ENCODE peak calls at places on chromosomes 12 and 14, in seven cellular contexts. E is CD8-positive, alpha-beta memory T cell; D is Peyer's patch; G is mesenchymal stem cell; U is effector memory CD4-positive, alpha-beta T cell; I is transverse colon; V is small intestine. S is an unnamed sample. For H3K4me1 and H3K9me3, the result is how much of the 10 kb centered on the place peaks cover.

GRCh38 chr12:5072326-5072725 is 28.6 kb downstream of the KCNA5 start:
- DNase-seq in I (no peak), V (no peak), D (no peak), G (no peak), U (no peak), E (no peak), S (no peak)

GRCh38 chr14:32802295-32802694 is 136.4 kb upstream of the NPAS3 start:
- DNase-seq in D (no peak), E (no peak), G (no peak), U (no peak), V (no peak), I (no peak), S (no peak)

GRCh38 chr12:96400631-96401060 is 407 bp upstream of the CDK17 start:
- DNase-seq in E (no peak), U (no peak), V (peak), D (no peak), I (no peak), G (peak), S (no peak)

GRCh38 chr14:21631084-21631483 is 3.7 kb downstream of the OR10G2 start:
- DNase-seq in V (no peak), E (no peak), G (no peak), D (no peak), U (no peak), I (no peak), S (no peak)

GRCh38 chr12:96219700-96220206 is 25.6 kb downstream of the ELK3 start:
- DNase-seq in I (no peak), U (no peak), V (no peak), E (no peak), D (no peak), G (peak), S (no peak)

GRCh38 chr14:33934043-33934750 is 16.7 kb downstream of the EGLN3 start:
- DNase-seq in E (no peak), I (no peak), D (no peak), V (no peak), G (no peak), U (no peak), S (no peak)

GRCh38 chr12:28137414-28137813 is 52.8 kb upstream of the CCDC91 start:
- DNase-seq in E (no peak), I (no peak), G (no peak), U (no peak), D (no peak), V (no peak), S (no peak)

GRCh38 chr12:81401241-81401640 is 323.4 kb downstream of the ACSS3 start:
- DNase-seq in V (no peak), I (no peak), U (no peak), G (no peak), E (no peak), D (no peak), S (no peak)

GRCh38 chr12:121424632-121424992 is 24.7 kb downstream of the RNF34 start:
- DNase-seq in I (no peak), V (no peak), G (no peak), E (no peak), U (no peak), D (no peak), S (no peak)

GRCh38 chr12:28033538-28033915 is 61.0 kb upstream of the PTHLH start:
- DNase-seq in I (no peak), D (no peak), G (peak), U (no peak), E (no peak), V (no peak), S (no peak)

GRCh38 chr14:90399541-90400444 is 3.0 kb downstream of the CALM1 start:
- DNase-seq in E (peak), D (peak), G (peak), V (peak), I (peak), U (peak), S (peak)

GRCh38 chr14:65361920-65362319 is 50.6 kb upstream of the FUT8 start:
- DNase-seq in U (no peak), I (no peak), V (no peak), E (no peak), D (no peak), G (peak), S (no peak)

GRCh38 chr14:73741876-73742519 is 27.8 kb upstream of the PNMA1 start:
- DNase-seq in E (peak), G (peak), D (no peak), U (no peak), V (no peak), I (no peak), S (peak)

GRCh38 chr12:14833952-14834351 is 9.4 kb downstream of the ART4 start:
- DNase-seq in I (no peak), D (no peak), U (no peak), V (no peak), E (no peak), G (peak), S (no peak)

GRCh38 chr14:79395061-79395460 is 816.2 kb downstream of the DIO2 start:
- DNase-seq in I (no peak), V (no peak), U (no peak), E (no peak), G (peak), D (no peak), S (no peak)

GRCh38 chr12:105705765-105706164 is 375.3 kb downstream of the C12orf75 start:
- DNase-seq in G (peak), U (no peak), V (peak), D (no peak), I (peak), E (no peak), S (no peak)

GRCh38 chr12:32896438-32897275 is at the start of gene PKP2:
- DNase-seq in D (no peak), E (no peak), V (peak), G (peak), U (no peak), I (peak), S (no peak)

GRCh38 chr12:130254476-130255276 is 83.0 kb upstream of the PIWIL1 start:
- DNase-seq in V (no peak), G (no peak), E (no peak), D (no peak), U (no peak), I (no peak), S (no peak)

GRCh38 chr12:52074006-52074405 is 4.2 kb downstream of the ATG101 start:
- DNase-seq in E (no peak), D (no peak), G (peak), I (no peak), U (no peak), V (no peak), S (no peak)

GRCh38 chr12:32970465-32971110 is 74.0 kb upstream of the PKP2 start:
- DNase-seq in E (no peak), I (no peak), G (no peak), U (no peak), D (no peak), V (no peak), S (no peak)

GRCh38 chr12:67559751-67560150 is 88.8 kb upstream of the DYRK2 start:
- DNase-seq in E (no peak), G (no peak), D (no peak), U (no peak), V (no peak), I (no peak), S (no peak)

DNA sequence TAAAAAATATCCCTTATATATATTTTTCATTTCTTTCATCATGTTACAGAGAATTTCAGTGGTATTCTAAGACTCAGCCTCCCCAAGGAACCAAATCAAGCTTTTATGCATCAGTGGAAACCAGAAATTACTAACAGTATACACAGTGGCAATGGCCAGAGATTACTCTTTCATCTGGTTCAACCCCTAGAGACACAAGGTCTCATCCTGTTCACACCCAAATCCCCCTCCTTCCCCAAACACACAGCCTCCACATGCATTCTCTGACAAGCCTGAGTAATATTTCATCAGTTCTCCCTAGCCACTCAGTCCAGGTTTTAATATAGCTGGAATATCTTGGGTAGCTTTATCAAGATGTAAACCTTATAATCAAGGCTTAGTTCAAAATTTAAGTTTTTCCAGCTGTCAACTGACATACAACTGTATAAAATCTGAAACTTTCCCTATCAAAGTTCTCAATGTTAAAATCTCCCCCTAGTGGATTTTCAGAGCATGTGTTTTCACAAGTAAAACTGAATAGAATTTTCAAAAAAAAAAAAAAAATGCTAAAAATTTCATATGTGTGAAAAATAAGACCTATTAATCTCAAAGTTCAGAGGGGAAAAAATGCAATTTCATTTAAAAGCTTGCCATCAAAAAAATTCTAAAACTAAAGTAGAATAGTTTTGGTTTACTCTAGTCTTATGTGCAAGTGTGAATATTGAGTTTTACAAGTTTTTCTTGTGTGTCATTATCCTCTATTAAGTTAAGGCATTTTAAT is 10.5 kb upstream of the SSTR1 start:
- DNase-seq in E (no peak), G (no peak), I (no peak), V (no peak), U (no peak), D (no peak), S (peak)
- H3K4me1 ChIP-seq in E (under half), G (under half), I (under half), V (under half), U (under half), D (under half), S (under half)

GRCh38 chr12:23954332-23954731 is 4.9 kb upstream of the SOX5 start:
- DNase-seq in G (peak), V (no peak), D (no peak), E (no peak), U (no peak), I (no peak), S (no peak)
- H3K27ac ChIP-seq in G (no peak), V (no peak), D (no peak), E (no peak), U (no peak), I (no peak), S (no peak)

GRCh38 chr14:20191396-20191795 is 700 bp downstream of the OR11G2 start:
- DNase-seq in U (no peak), E (no peak), G (no peak), D (no peak), V (no peak), I (no peak), S (no peak)
- H3K9me3 ChIP-seq in U (under half), E (under half), G (under half), D (under half), V (under half), I (under half), S (under half)

GRCh38 chr14:104139460-104140212 is 1.2 kb downstream of the KIF26A start:
- DNase-seq in U (no peak), D (no peak), G (no peak), V (no peak), I (no peak), E (peak), S (no peak)

GRCh38 chr14:104137297-104138097 is 890 bp upstream of the KIF26A start:
- DNase-seq in I (peak), U (peak), V (peak), D (peak), G (peak), E (peak), S (peak)

GRCh38 chr14:104138098-104138890 is at the start of gene KIF26A:
- DNase-seq in V (no peak), D (no peak), E (peak), U (no peak), I (peak), G (peak), S (no peak)

GRCh38 chr14:104140213-104140462 is 1.8 kb downstream of the KIF26A start:
- DNase-seq in E (peak), D (no peak), U (no peak), I (no peak), G (no peak), V (no peak), S (no peak)

GRCh38 chr14:104138891-104139459 is 588 bp downstream of the KIF26A start:
- DNase-seq in V (no peak), I (no peak), U (no peak), D (no peak), E (peak), G (peak), S (no peak)
- H3K4me1 ChIP-seq in V (under half), I (under half), U (under half), D (under half), E (under half), G (under half), S (under half)

GRCh38 chr12:114658002-114658441 is 26.0 kb downstream of the TBX3 start:
- DNase-seq in V (no peak), U (no peak), I (no peak), D (no peak), E (no peak), G (peak), S (no peak)
- H3K27ac ChIP-seq in V (no peak), U (no peak), I (no peak), D (no peak), E (no peak), G (no peak), S (no peak)

DNA sequence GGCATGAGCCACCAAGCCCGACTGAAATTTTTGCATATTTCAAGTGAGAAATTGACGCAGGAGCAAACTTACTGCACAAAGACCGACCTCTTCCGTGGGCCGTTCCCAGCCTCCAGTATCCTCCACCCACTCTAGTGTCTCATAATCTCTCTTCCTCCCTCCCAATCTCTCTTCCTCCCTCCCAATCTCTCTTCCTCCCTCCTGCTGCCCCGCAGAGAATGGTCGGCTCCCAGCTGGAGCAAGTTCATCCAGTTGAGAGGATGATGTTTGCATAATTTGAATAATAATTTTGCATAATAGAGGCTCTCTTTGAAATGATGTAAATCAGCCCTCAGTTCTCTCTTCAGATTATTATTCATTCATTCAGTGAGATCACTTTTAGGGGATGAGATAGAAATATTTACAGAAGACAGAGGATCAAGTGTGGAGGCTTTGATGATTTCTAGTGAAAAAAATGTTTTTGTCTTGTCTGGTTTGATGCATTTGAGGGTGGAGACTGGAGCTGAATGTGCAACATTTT is 125.0 kb downstream of the PTPN11 start:
- DNase-seq in G (no peak), V (no peak), D (no peak), U (no peak), E (no peak), I (no peak), S (no peak)
- H3K9me3 ChIP-seq in G (under half), V (under half), D (under half), U (under half), E (under half), I (under half), S (under half)

DNA sequence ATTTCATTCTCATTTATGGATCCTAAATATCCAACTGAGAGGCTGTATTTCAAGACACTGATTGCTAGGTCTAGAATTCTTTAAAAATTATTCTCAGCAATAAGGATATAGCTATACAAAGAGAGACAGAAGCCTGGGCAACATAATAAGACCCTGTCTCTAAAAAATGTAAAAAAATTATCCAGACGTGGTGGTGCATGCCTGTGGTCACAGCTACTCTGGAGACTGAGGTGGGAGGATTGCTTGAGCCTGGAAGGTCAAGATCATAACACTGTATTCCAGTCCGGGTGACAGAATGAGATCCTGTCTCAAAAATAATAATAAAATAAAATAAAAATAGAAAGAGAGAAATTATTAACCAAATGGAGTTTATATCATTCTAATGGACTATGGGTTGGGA is 20.6 kb upstream of the ARID2 start:
- DNase-seq in G (no peak), I (no peak), U (no peak), E (no peak), D (no peak), V (no peak), S (no peak)
- H3K4me1 ChIP-seq in G (under half), I (under half), U (under half), E (under half), D (under half), V (under half), S (under half)

GRCh38 chr14:35362911-35363374 is 41.6 kb downstream of the NFKBIA start:
- DNase-seq in E (no peak), G (peak), D (no peak), I (no peak), U (no peak), V (no peak), S (no peak)
- H3K27ac ChIP-seq in E (no peak), G (no peak), D (peak), I (no peak), U (no peak), V (peak), S (no peak)

S was measured in naive thymus-derived CD4-positive, alpha-beta T cell.